ENCODE peak calls at places on chromosomes 6 and 20, in six cellular contexts. I is trophoblast cell, F is mesendoderm, L is IMR-90, M is neuronal stem cell, E is H1. W is an unnamed sample.

GRCh38 chr6:63573140-63573898 is 1.0 kb downstream of the LOC128125822 start:
- DNase-seq in I (peak), F (peak), L (peak), M (peak), E (peak), W (peak)

GRCh38 chr20:62843656-62844055 is 18.0 kb downstream of the TCFL5 start:
- DNase-seq in I (peak), F (no peak), L (no peak), M (no peak), E (no peak), W (no peak)

GRCh38 chr20:57106692-57107091 is 159.7 kb downstream of the BMP7 start:
- DNase-seq in I (no peak), F (no peak), L (no peak), M (no peak), E (no peak), W (no peak)

GRCh38 chr20:46063151-46063550 is 26.6 kb downstream of the NCOA5 start:
- DNase-seq in I (no peak), F (no peak), L (no peak), M (no peak), E (peak), W (no peak)

GRCh38 chr6:164151161-164151728 is 736.7 kb downstream of the QKI start:
- DNase-seq in I (no peak), F (peak), L (no peak), M (peak), E (no peak), W (no peak)

GRCh38 chr20:13552061-13552460 is 86.7 kb downstream of the TASP1 start:
- DNase-seq in I (no peak), F (no peak), L (peak), M (no peak), E (no peak), W (no peak)

GRCh38 chr20:25237610-25238318 is 10.1 kb upstream of the PYGB start:
- DNase-seq in I (peak), F (peak), L (peak), M (no peak), E (no peak), W (no peak)

GRCh38 chr6:156279306-156279969 is 497.7 kb upstream of the ARID1B start:
- DNase-seq in I (no peak), F (no peak), L (no peak), M (no peak), E (no peak), W (no peak)

GRCh38 chr6:97215157-97215769 is 67.8 kb downstream of the MMS22L start:
- DNase-seq in I (peak), F (peak), L (peak), M (peak), E (no peak), W (peak)

GRCh38 chr20:1185781-1186334 is 1.1 kb upstream of the TMEM74B start:
- DNase-seq in I (peak), F (peak), L (peak), M (peak), E (peak), W (peak)

GRCh38 chr6:42347456-42347855 is 104.3 kb downstream of the TRERF1 start:
- DNase-seq in I (no peak), F (no peak), L (no peak), M (no peak), E (no peak), W (no peak)

GRCh38 chr20:31693987-31694661 is 28.5 kb downstream of the BCL2L1 start:
- DNase-seq in I (no peak), F (peak), L (no peak), M (no peak), E (peak), W (peak)

GRCh38 chr6:133964702-133965101 is 11.7 kb downstream of the TBPL1 start:
- DNase-seq in I (no peak), F (no peak), L (no peak), M (no peak), E (no peak), W (no peak)

GRCh38 chr6:24522090-24522820 is 27.5 kb downstream of the ALDH5A1 start:
- DNase-seq in I (no peak), F (no peak), L (peak), M (no peak), E (no peak), W (no peak)

GRCh38 chr20:63547484-63548480 is at the start of gene SRMS:
- DNase-seq in I (no peak), F (peak), L (no peak), M (no peak), E (no peak), W (peak)

GRCh38 chr20:3093861-3094361 is 9.4 kb upstream of the AVP start:
- DNase-seq in I (no peak), F (no peak), L (no peak), M (no peak), E (no peak), W (no peak)

DNA sequence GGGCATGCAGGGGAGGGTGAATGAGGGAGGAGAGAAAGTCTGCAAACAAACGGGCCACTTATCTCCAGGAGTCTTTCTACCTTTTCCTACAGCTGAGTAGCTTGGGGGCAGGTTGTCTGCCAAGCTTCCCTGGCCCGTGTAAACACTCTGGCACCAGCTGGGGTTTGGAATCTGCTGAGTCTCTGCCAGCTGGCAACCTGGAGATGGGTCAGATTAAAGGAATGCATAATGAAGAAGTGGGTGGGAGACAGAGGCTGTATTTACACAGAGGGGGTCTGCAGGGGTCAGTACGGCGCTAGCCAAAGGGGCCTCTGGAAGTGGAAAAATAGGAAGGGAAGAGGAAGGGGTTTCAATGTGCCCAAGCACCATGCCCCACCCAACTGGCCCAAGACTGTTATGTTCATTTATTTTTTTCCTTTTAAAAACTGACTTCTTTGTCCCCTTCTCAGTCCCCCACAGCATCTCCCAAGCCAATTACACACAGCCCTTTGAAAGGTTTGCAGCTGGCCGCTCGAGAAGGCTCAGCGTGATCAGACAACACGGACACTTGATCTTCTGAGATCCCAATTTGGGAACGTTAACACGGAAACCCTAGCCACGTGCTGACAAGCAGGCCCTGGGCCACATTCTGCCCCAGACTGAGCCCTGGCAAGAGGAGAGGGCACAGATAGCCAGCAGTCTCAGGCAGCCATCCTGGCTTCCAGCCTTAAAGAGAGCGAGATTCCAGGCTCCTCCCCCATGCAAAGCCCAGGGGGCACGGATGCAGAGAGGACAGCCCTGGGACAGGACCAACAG is 25.2 kb downstream of the TRAM2 start:
- DNase-seq in I (no peak), F (peak), L (peak), M (peak), E (peak), W (peak)
- H2BK5ac ChIP-seq in I (no peak), F (peak), L (peak), M (peak), E (peak), W (no peak)

GRCh38 chr6:52994789-52995078 is 350 bp downstream of the GSTA4 start:
- DNase-seq in I (no peak), F (no peak), L (peak), M (no peak), E (no peak), W (no peak)
- H2BK5ac ChIP-seq in I (peak), F (peak), L (peak), M (peak), E (peak), W (peak)

GRCh38 chr6:130426078-130426726 is 60.4 kb downstream of the TMEM200A start:
- DNase-seq in I (no peak), F (no peak), L (peak), M (no peak), E (no peak), W (no peak)
- H2BK5ac ChIP-seq in I (no peak), F (no peak), L (peak), M (no peak), E (no peak), W (no peak)

GRCh38 chr6:135505648-135506047 is 8.1 kb upstream of the AHI1 start:
- DNase-seq in I (no peak), F (peak), L (no peak), M (no peak), E (no peak), W (no peak)

GRCh38 chr6:135504734-135505133 is 7.2 kb upstream of the AHI1 start:
- DNase-seq in I (no peak), F (no peak), L (no peak), M (no peak), E (no peak), W (no peak)

GRCh38 chr6:135506270-135506997 is 8.9 kb upstream of the AHI1 start:
- DNase-seq in I (peak), F (peak), L (peak), M (no peak), E (no peak), W (no peak)

GRCh38 chr6:135505222-135505621 is 7.7 kb upstream of the AHI1 start:
- DNase-seq in I (no peak), F (no peak), L (no peak), M (no peak), E (no peak), W (no peak)

GRCh38 chr6:135503703-135504475 is 6.3 kb upstream of the AHI1 start:
- DNase-seq in I (peak), F (peak), L (peak), M (no peak), E (no peak), W (no peak)
- H2BK5ac ChIP-seq in I (no peak), F (no peak), L (no peak), M (no peak), E (no peak), W (no peak)

GRCh38 chr6:34696189-34696738 is 303 bp downstream of the ILRUN start:
- DNase-seq in I (peak), F (peak), L (peak), M (no peak), E (no peak), W (no peak)
- H2BK5ac ChIP-seq in I (peak), F (no peak), L (peak), M (peak), E (peak), W (no peak)

DNA sequence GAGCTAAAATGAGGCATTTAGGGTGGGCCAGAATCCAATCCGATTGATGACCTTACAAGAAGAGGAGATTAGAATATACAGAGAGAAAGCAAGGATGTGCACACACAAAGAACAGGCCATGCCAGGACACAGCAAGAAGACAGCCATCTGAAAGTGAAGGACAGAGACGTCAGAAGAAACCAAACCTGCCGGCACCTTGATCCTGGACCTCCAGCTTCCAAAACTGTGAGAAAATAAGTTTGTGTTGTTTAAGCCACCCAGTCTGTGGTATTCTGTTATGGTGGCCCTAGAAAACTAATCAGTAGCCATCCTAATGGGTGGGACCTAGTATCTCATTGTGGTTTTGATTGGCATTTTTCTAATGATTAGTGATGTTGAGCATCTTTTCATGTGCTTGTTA is 39.7 kb upstream of the ME1 start:
- DNase-seq in I (no peak), F (no peak), L (no peak), M (no peak), E (no peak), W (no peak)
- H2BK5ac ChIP-seq in I (no peak), F (no peak), L (no peak), M (no peak), E (no peak), W (no peak)

GRCh38 chr6:2432258-2432657 is 186.9 kb upstream of the GMDS start:
- DNase-seq in I (peak), F (no peak), L (peak), M (no peak), E (no peak), W (no peak)
- H2BK5ac ChIP-seq in I (no peak), F (no peak), L (peak), M (no peak), E (no peak), W (no peak)

GRCh38 chr20:50054626-50055511 is 58.1 kb downstream of the UBE2V1 start:
- DNase-seq in I (peak), F (no peak), L (peak), M (no peak), E (no peak), W (no peak)
- H2BK5ac ChIP-seq in I (peak), F (no peak), L (no peak), M (no peak), E (no peak), W (no peak)

DNA sequence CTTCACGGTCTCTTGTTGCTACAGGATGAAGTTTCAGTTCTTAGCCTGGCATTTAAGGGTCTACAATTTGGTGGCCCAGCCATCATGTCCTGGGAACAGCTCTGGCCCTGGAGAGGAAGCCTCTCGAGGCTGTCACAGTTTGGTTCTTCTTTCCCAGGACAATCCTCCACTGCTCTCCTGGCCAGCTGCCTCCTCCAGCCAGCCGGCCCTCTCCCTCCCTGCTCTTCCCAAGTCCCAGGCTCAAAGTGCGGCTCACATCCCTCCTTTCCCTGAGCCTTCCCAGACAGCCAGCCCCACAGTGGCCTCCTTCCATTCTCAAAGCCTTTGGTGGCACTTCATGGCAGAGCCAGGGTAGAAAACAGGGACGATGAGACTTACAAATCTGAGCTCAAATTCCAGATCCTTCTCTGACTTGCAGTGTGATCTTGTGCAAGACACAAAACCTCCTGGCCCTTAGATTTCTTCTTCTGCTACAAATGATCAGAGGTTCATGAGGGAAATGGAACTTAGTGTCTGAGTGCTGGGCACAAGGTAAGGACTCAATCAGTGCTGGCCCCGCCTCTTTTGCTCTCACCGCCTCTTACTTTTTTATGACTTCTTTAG is 223.8 kb upstream of the ECI2 start:
- DNase-seq in I (peak), F (no peak), L (peak), M (no peak), E (no peak), W (no peak)
- H2BK5ac ChIP-seq in I (no peak), F (no peak), L (peak), M (no peak), E (peak), W (no peak)

GRCh38 chr6:3799731-3800130 is 48.2 kb upstream of the PXDC1 start:
- DNase-seq in I (no peak), F (no peak), L (no peak), M (no peak), E (no peak), W (no peak)
- H2BK5ac ChIP-seq in I (no peak), F (no peak), L (no peak), M (no peak), E (no peak), W (no peak)

W was measured in H9.